ENCODE peak calls at places on chromosome 15, in four cellular contexts. J, H, S and O are unnamed samples.

GRCh38 chr15:66617137-66618090 is 51.6 kb upstream of the LCTL start:
- DNase-seq in J (peak), H (no peak), S (peak), O (no peak)

GRCh38 chr15:63891079-63891762 is 57.5 kb upstream of the HERC1 start:
- DNase-seq in J (peak), H (peak), S (peak), O (no peak)

GRCh38 chr15:96626936-96627577 is 296.6 kb downstream of the NR2F2 start:
- DNase-seq in J (no peak), H (no peak), S (no peak), O (no peak)

GRCh38 chr15:69318033-69318432 is 19.3 kb downstream of the PAQR5 start:
- DNase-seq in J (no peak), H (no peak), S (no peak), O (no peak)

GRCh38 chr15:65189102-65189740 is 4.1 kb upstream of the CLPX start:
- DNase-seq in J (no peak), H (peak), S (peak), O (no peak)

GRCh38 chr15:24772709-24773373 is 97.3 kb downstream of the NPAP1 start:
- DNase-seq in J (peak), H (peak), S (peak), O (peak)

GRCh38 chr15:42553549-42553948 is 4.9 kb downstream of the HAUS2 start:
- DNase-seq in J (no peak), H (no peak), S (no peak), O (no peak)

GRCh38 chr15:88535100-88535499 is 11.4 kb downstream of the DET1 start:
- DNase-seq in J (no peak), H (no peak), S (no peak), O (no peak)

GRCh38 chr15:58748040-58748786 is 1.3 kb downstream of the ADAM10 start:
- DNase-seq in J (no peak), H (peak), S (no peak), O (no peak)

GRCh38 chr15:92715753-92716152 is 60.2 kb upstream of the FAM174B start:
- DNase-seq in J (no peak), H (no peak), S (no peak), O (no peak)

GRCh38 chr15:50945725-50946124 is 37.2 kb downstream of the AP4E1 start:
- DNase-seq in J (no peak), H (no peak), S (no peak), O (no peak)

GRCh38 chr15:74336061-74337005 is 31.1 kb downstream of the CYP11A1 start:
- DNase-seq in J (no peak), H (no peak), S (no peak), O (no peak)

GRCh38 chr15:87816811-87817210 is 439.7 kb downstream of the NTRK3 start:
- DNase-seq in J (peak), H (no peak), S (no peak), O (no peak)